ENCODE peak calls at places on chromosomes 4 and X, in seven cellular contexts. One of them, this sample, is unnamed.

GRCh38 chrX:39162322-39162721 is 361.1 kb downstream of the MID1IP1 start:
- DNase-seq in A172: no peak
- DNase-seq in C1 segment of cervical spinal cord: no peak
- DNase-seq in Right ventricle myocardium inferior: peak; percentile 71
- DNase-seq in activated gamma-delta T cell treated with Interleukin-2 at 50 U/mL for 16 hours: no peak
- DNase-seq in HCT116: no peak
- DNase-seq in heart right ventricle: peak; percentile 26
- DNase-seq in this sample: peak; percentile 80

GRCh38 chr4:124713213-124713592 is 671 bp upstream of the ANKRD50 start:
- DNase-seq in HCT116: peak; percentile 79
- DNase-seq in heart right ventricle: peak; percentile 74
- DNase-seq in C1 segment of cervical spinal cord: peak; percentile 49
- DNase-seq in A172: peak; percentile 78
- DNase-seq in activated gamma-delta T cell treated with Interleukin-2 at 50 U/mL for 16 hours: peak; percentile 8
- DNase-seq in Right ventricle myocardium inferior: peak; percentile 79
- DNase-seq in this sample: peak; percentile 82

GRCh38 chrX:103608305-103608963 is 671 bp downstream of the TCEAL3 start:
- DNase-seq in A172: no peak
- DNase-seq in activated gamma-delta T cell treated with Interleukin-2 at 50 U/mL for 16 hours: no peak
- DNase-seq in heart right ventricle: peak; percentile 13
- DNase-seq in C1 segment of cervical spinal cord: no peak
- DNase-seq in HCT116: no peak
- DNase-seq in Right ventricle myocardium inferior: peak; percentile 57
- DNase-seq in this sample: no peak

GRCh38 chr4:158020175-158020574 is 152.7 kb downstream of the GASK1B start:
- DNase-seq in C1 segment of cervical spinal cord: no peak
- DNase-seq in activated gamma-delta T cell treated with Interleukin-2 at 50 U/mL for 16 hours: no peak
- DNase-seq in Right ventricle myocardium inferior: no peak
- DNase-seq in A172: peak; percentile 89
- DNase-seq in HCT116: peak; percentile 18
- DNase-seq in heart right ventricle: no peak
- DNase-seq in this sample: peak; percentile 49

GRCh38 chr4:5127556-5127955 is 76.3 kb downstream of the STK32B start:
- DNase-seq in activated gamma-delta T cell treated with Interleukin-2 at 50 U/mL for 16 hours: no peak
- DNase-seq in HCT116: no peak
- DNase-seq in Right ventricle myocardium inferior: no peak
- DNase-seq in C1 segment of cervical spinal cord: no peak
- DNase-seq in heart right ventricle: no peak
- DNase-seq in A172: no peak
- DNase-seq in this sample: no peak

GRCh38 chrX:132488819-132489255 is at the start of gene MBNL3:
- DNase-seq in HCT116: no peak
- DNase-seq in C1 segment of cervical spinal cord: no peak
- DNase-seq in A172: no peak
- DNase-seq in activated gamma-delta T cell treated with Interleukin-2 at 50 U/mL for 16 hours: peak; percentile 59
- DNase-seq in heart right ventricle: peak; percentile 40
- DNase-seq in Right ventricle myocardium inferior: peak; percentile 67
- DNase-seq in this sample: peak; percentile 86

GRCh38 chr4:114052227-114052626 is 72.8 kb upstream of the ARSJ start:
- DNase-seq in Right ventricle myocardium inferior: no peak
- DNase-seq in heart right ventricle: no peak
- DNase-seq in HCT116: no peak
- DNase-seq in activated gamma-delta T cell treated with Interleukin-2 at 50 U/mL for 16 hours: no peak
- DNase-seq in A172: no peak
- DNase-seq in C1 segment of cervical spinal cord: no peak
- DNase-seq in this sample: no peak

GRCh38 chr4:110609044-110609750 is 13.7 kb downstream of the PITX2 start:
- DNase-seq in activated gamma-delta T cell treated with Interleukin-2 at 50 U/mL for 16 hours: no peak
- DNase-seq in HCT116: no peak
- DNase-seq in C1 segment of cervical spinal cord: no peak
- DNase-seq in heart right ventricle: no peak
- DNase-seq in Right ventricle myocardium inferior: no peak
- DNase-seq in A172: no peak
- DNase-seq in this sample: no peak

GRCh38 chrX:49191033-49191871 is 5.1 kb upstream of the PRICKLE3 start:
- DNase-seq in heart right ventricle: peak; percentile 86
- DNase-seq in activated gamma-delta T cell treated with Interleukin-2 at 50 U/mL for 16 hours: peak; percentile 83
- DNase-seq in HCT116: peak; percentile 99
- DNase-seq in Right ventricle myocardium inferior: peak; percentile 94
- DNase-seq in C1 segment of cervical spinal cord: peak; percentile 85
- DNase-seq in A172: peak; percentile 99
- DNase-seq in this sample: peak; percentile 93

GRCh38 chr4:947491-947971 is 15.3 kb downstream of the TMEM175 start:
- DNase-seq in HCT116: no peak
- DNase-seq in activated gamma-delta T cell treated with Interleukin-2 at 50 U/mL for 16 hours: no peak
- DNase-seq in Right ventricle myocardium inferior: peak; percentile 31
- DNase-seq in A172: no peak
- DNase-seq in heart right ventricle: no peak
- DNase-seq in C1 segment of cervical spinal cord: no peak
- DNase-seq in this sample: no peak

GRCh38 chr4:7430368-7430964 is 4.3 kb downstream of the PSAPL1 start:
- DNase-seq in C1 segment of cervical spinal cord: no peak
- DNase-seq in HCT116: peak; percentile 2
- DNase-seq in Right ventricle myocardium inferior: no peak
- DNase-seq in heart right ventricle: no peak
- DNase-seq in A172: peak; percentile 22
- DNase-seq in activated gamma-delta T cell treated with Interleukin-2 at 50 U/mL for 16 hours: no peak
- DNase-seq in this sample: peak; percentile 80

GRCh38 chr4:66486068-66486467 is 815.8 kb upstream of the EPHA5 start:
- DNase-seq in activated gamma-delta T cell treated with Interleukin-2 at 50 U/mL for 16 hours: no peak
- DNase-seq in A172: no peak
- DNase-seq in heart right ventricle: no peak
- DNase-seq in C1 segment of cervical spinal cord: no peak
- DNase-seq in HCT116: no peak
- DNase-seq in Right ventricle myocardium inferior: no peak
- DNase-seq in this sample: no peak

GRCh38 chr4:185002784-185003183 is 15.5 kb upstream of the HELT start:
- DNase-seq in activated gamma-delta T cell treated with Interleukin-2 at 50 U/mL for 16 hours: no peak
- DNase-seq in Right ventricle myocardium inferior: no peak
- DNase-seq in HCT116: no peak
- DNase-seq in C1 segment of cervical spinal cord: no peak
- DNase-seq in heart right ventricle: no peak
- DNase-seq in A172: no peak
- DNase-seq in this sample: no peak

GRCh38 chr4:185212566-185212965 is 3.2 kb downstream of the SNX25 start:
- DNase-seq in heart right ventricle: no peak
- DNase-seq in activated gamma-delta T cell treated with Interleukin-2 at 50 U/mL for 16 hours: no peak
- DNase-seq in HCT116: no peak
- DNase-seq in Right ventricle myocardium inferior: no peak
- DNase-seq in C1 segment of cervical spinal cord: no peak
- DNase-seq in A172: no peak
- DNase-seq in this sample: no peak

GRCh38 chr4:15001825-15002658 is at the start of gene CPEB2:
- DNase-seq in HCT116: peak; percentile 67
- DNase-seq in activated gamma-delta T cell treated with Interleukin-2 at 50 U/mL for 16 hours: peak; percentile 88
- DNase-seq in Right ventricle myocardium inferior: peak; percentile 97
- DNase-seq in heart right ventricle: peak; percentile 96
- DNase-seq in C1 segment of cervical spinal cord: peak; percentile 93
- DNase-seq in A172: peak; percentile 78
- DNase-seq in this sample: peak; percentile 95

GRCh38 chrX:107823456-107823855 is 2.2 kb upstream of the MID2 start:
- DNase-seq in activated gamma-delta T cell treated with Interleukin-2 at 50 U/mL for 16 hours: no peak
- DNase-seq in heart right ventricle: no peak
- DNase-seq in A172: no peak
- DNase-seq in C1 segment of cervical spinal cord: no peak
- DNase-seq in Right ventricle myocardium inferior: no peak
- DNase-seq in HCT116: no peak
- DNase-seq in this sample: no peak

GRCh38 chr4:146486565-146486964 is 35.2 kb downstream of the SLC10A7 start:
- DNase-seq in heart right ventricle: no peak
- DNase-seq in A172: no peak
- DNase-seq in Right ventricle myocardium inferior: no peak
- DNase-seq in C1 segment of cervical spinal cord: no peak
- DNase-seq in HCT116: no peak
- DNase-seq in activated gamma-delta T cell treated with Interleukin-2 at 50 U/mL for 16 hours: no peak
- DNase-seq in this sample: no peak

GRCh38 chr4:14254252-14254651 is 626.7 kb upstream of the BOD1L1 start:
- DNase-seq in C1 segment of cervical spinal cord: no peak
- DNase-seq in Right ventricle myocardium inferior: no peak
- DNase-seq in HCT116: no peak
- DNase-seq in A172: peak; percentile 31
- DNase-seq in activated gamma-delta T cell treated with Interleukin-2 at 50 U/mL for 16 hours: no peak
- DNase-seq in heart right ventricle: peak; percentile 6
- DNase-seq in this sample: no peak

GRCh38 chr4:133865606-133866327 is 335.8 kb downstream of the PABPC4L start:
- DNase-seq in activated gamma-delta T cell treated with Interleukin-2 at 50 U/mL for 16 hours: no peak
- DNase-seq in C1 segment of cervical spinal cord: no peak
- DNase-seq in A172: peak; percentile 97
- DNase-seq in HCT116: peak; percentile 75
- DNase-seq in heart right ventricle: no peak
- DNase-seq in Right ventricle myocardium inferior: no peak
- DNase-seq in this sample: no peak

GRCh38 chr4:7774301-7775019 is 165.2 kb downstream of the AFAP1 start:
- DNase-seq in Right ventricle myocardium inferior: no peak
- DNase-seq in heart right ventricle: no peak
- DNase-seq in activated gamma-delta T cell treated with Interleukin-2 at 50 U/mL for 16 hours: no peak
- DNase-seq in HCT116: no peak
- DNase-seq in A172: no peak
- DNase-seq in C1 segment of cervical spinal cord: no peak
- DNase-seq in this sample: no peak

GRCh38 chr4:61068745-61069144 is 131.4 kb upstream of the ADGRL3 start:
- DNase-seq in activated gamma-delta T cell treated with Interleukin-2 at 50 U/mL for 16 hours: no peak
- DNase-seq in HCT116: no peak
- DNase-seq in C1 segment of cervical spinal cord: no peak
- DNase-seq in A172: peak; percentile 62
- DNase-seq in heart right ventricle: no peak
- DNase-seq in Right ventricle myocardium inferior: no peak
- DNase-seq in this sample: no peak

GRCh38 chr4:94256833-94257232 is 49.2 kb downstream of the SMARCAD1 start:
- DNase-seq in A172: no peak
- DNase-seq in C1 segment of cervical spinal cord: no peak
- DNase-seq in heart right ventricle: no peak
- DNase-seq in HCT116: no peak
- DNase-seq in activated gamma-delta T cell treated with Interleukin-2 at 50 U/mL for 16 hours: no peak
- DNase-seq in Right ventricle myocardium inferior: no peak
- DNase-seq in this sample: no peak

GRCh38 chrX:44104699-44105098 is 131.5 kb upstream of the NDP start:
- DNase-seq in heart right ventricle: no peak
- DNase-seq in A172: no peak
- DNase-seq in HCT116: no peak
- DNase-seq in C1 segment of cervical spinal cord: no peak
- DNase-seq in Right ventricle myocardium inferior: no peak
- DNase-seq in activated gamma-delta T cell treated with Interleukin-2 at 50 U/mL for 16 hours: no peak
- DNase-seq in this sample: no peak

GRCh38 chr4:81032805-81033684 is 2.5 kb downstream of the BMP3 start:
- DNase-seq in activated gamma-delta T cell treated with Interleukin-2 at 50 U/mL for 16 hours: no peak
- DNase-seq in HCT116: no peak
- DNase-seq in Right ventricle myocardium inferior: no peak
- DNase-seq in heart right ventricle: no peak
- DNase-seq in A172: no peak
- DNase-seq in C1 segment of cervical spinal cord: no peak
- DNase-seq in this sample: no peak

GRCh38 chr4:8726344-8726851 is 133.8 kb downstream of the CPZ start:
- DNase-seq in heart right ventricle: no peak
- DNase-seq in Right ventricle myocardium inferior: no peak
- DNase-seq in C1 segment of cervical spinal cord: no peak
- DNase-seq in HCT116: no peak
- DNase-seq in A172: peak; percentile 8
- DNase-seq in activated gamma-delta T cell treated with Interleukin-2 at 50 U/mL for 16 hours: no peak
- DNase-seq in this sample: no peak

GRCh38 chr4:124974163-124974562 is 261.6 kb upstream of the ANKRD50 start:
- DNase-seq in heart right ventricle: no peak
- DNase-seq in A172: no peak
- DNase-seq in C1 segment of cervical spinal cord: no peak
- DNase-seq in Right ventricle myocardium inferior: no peak
- DNase-seq in HCT116: no peak
- DNase-seq in activated gamma-delta T cell treated with Interleukin-2 at 50 U/mL for 16 hours: no peak
- DNase-seq in this sample: no peak

GRCh38 chr4:27210874-27211428 is 350.3 kb downstream of the STIM2 start:
- DNase-seq in A172: no peak
- DNase-seq in heart right ventricle: no peak
- DNase-seq in C1 segment of cervical spinal cord: no peak
- DNase-seq in HCT116: no peak
- DNase-seq in Right ventricle myocardium inferior: no peak
- DNase-seq in activated gamma-delta T cell treated with Interleukin-2 at 50 U/mL for 16 hours: no peak
- DNase-seq in this sample: no peak

GRCh38 chrX:103847174-103847870 is 15.3 kb upstream of the RAB9B start:
- DNase-seq in Right ventricle myocardium inferior: no peak
- DNase-seq in HCT116: no peak
- DNase-seq in C1 segment of cervical spinal cord: no peak
- DNase-seq in A172: no peak
- DNase-seq in activated gamma-delta T cell treated with Interleukin-2 at 50 U/mL for 16 hours: no peak
- DNase-seq in heart right ventricle: no peak
- DNase-seq in this sample: no peak

GRCh38 chr4:33369366-33369899 is 2649.3 kb downstream of the PCDH7 start:
- DNase-seq in A172: peak; percentile 1
- DNase-seq in heart right ventricle: no peak
- DNase-seq in activated gamma-delta T cell treated with Interleukin-2 at 50 U/mL for 16 hours: no peak
- DNase-seq in HCT116: peak; percentile 66
- DNase-seq in Right ventricle myocardium inferior: no peak
- DNase-seq in C1 segment of cervical spinal cord: no peak
- DNase-seq in this sample: no peak

GRCh38 chrX:68443155-68443868 is 10.0 kb upstream of the OPHN1 start:
- DNase-seq in C1 segment of cervical spinal cord: no peak
- DNase-seq in Right ventricle myocardium inferior: no peak
- DNase-seq in A172: peak; percentile 37
- DNase-seq in heart right ventricle: no peak
- DNase-seq in activated gamma-delta T cell treated with Interleukin-2 at 50 U/mL for 16 hours: no peak
- DNase-seq in HCT116: no peak
- DNase-seq in this sample: no peak

GRCh38 chr4:6273661-6273990 is 4.0 kb downstream of the WFS1 start:
- DNase-seq in activated gamma-delta T cell treated with Interleukin-2 at 50 U/mL for 16 hours: no peak
- DNase-seq in heart right ventricle: no peak
- DNase-seq in Right ventricle myocardium inferior: no peak
- DNase-seq in HCT116: no peak
- DNase-seq in A172: no peak
- DNase-seq in C1 segment of cervical spinal cord: no peak
- DNase-seq in this sample: no peak

GRCh38 chr4:101818362-101818761 is 27.8 kb downstream of the BANK1 start:
- DNase-seq in activated gamma-delta T cell treated with Interleukin-2 at 50 U/mL for 16 hours: no peak
- DNase-seq in HCT116: no peak
- DNase-seq in A172: peak; percentile 48
- DNase-seq in Right ventricle myocardium inferior: no peak
- DNase-seq in C1 segment of cervical spinal cord: no peak
- DNase-seq in heart right ventricle: no peak
- DNase-seq in this sample: no peak

GRCh38 chrX:109855501-109855900 is 122.4 kb upstream of the ACSL4 start:
- DNase-seq in C1 segment of cervical spinal cord: no peak
- DNase-seq in Right ventricle myocardium inferior: no peak
- DNase-seq in A172: no peak
- DNase-seq in activated gamma-delta T cell treated with Interleukin-2 at 50 U/mL for 16 hours: no peak
- DNase-seq in heart right ventricle: no peak
- DNase-seq in HCT116: no peak
- DNase-seq in this sample: no peak

GRCh38 chr4:25117274-25117673 is 43.0 kb downstream of the SEPSECS start:
- DNase-seq in heart right ventricle: no peak
- DNase-seq in HCT116: no peak
- DNase-seq in activated gamma-delta T cell treated with Interleukin-2 at 50 U/mL for 16 hours: no peak
- DNase-seq in Right ventricle myocardium inferior: no peak
- DNase-seq in A172: no peak
- DNase-seq in C1 segment of cervical spinal cord: no peak
- DNase-seq in this sample: no peak

GRCh38 chr4:54103190-54103574 is 3.2 kb downstream of the GSX2 start:
- DNase-seq in Right ventricle myocardium inferior: no peak
- DNase-seq in HCT116: no peak
- DNase-seq in C1 segment of cervical spinal cord: no peak
- DNase-seq in activated gamma-delta T cell treated with Interleukin-2 at 50 U/mL for 16 hours: no peak
- DNase-seq in A172: no peak
- DNase-seq in heart right ventricle: no peak
- DNase-seq in this sample: no peak

GRCh38 chr4:100843897-100844296 is 326.1 kb upstream of the EMCN start:
- DNase-seq in A172: no peak
- DNase-seq in C1 segment of cervical spinal cord: no peak
- DNase-seq in heart right ventricle: no peak
- DNase-seq in activated gamma-delta T cell treated with Interleukin-2 at 50 U/mL for 16 hours: no peak
- DNase-seq in Right ventricle myocardium inferior: no peak
- DNase-seq in HCT116: no peak
- DNase-seq in this sample: no peak